ENCODE peak calls at places on chromosomes 6 and 20, in ten cellular contexts. U, T, A, K, L, B, G, O, X and E are unnamed samples.

GRCh38 chr6:138250513-138251247 is 32.4 kb upstream of the PBOV1 start:
- DNase-seq in T (peak), A (peak), B (no peak), O (peak), X (no peak), G (no peak), L (no peak), U (peak), K (peak), E (peak)

GRCh38 chr20:44418069-44418905 is 57.4 kb upstream of the TTPAL start:
- DNase-seq in T (no peak), U (no peak), A (peak), L (no peak), B (no peak), G (no peak), X (no peak), K (no peak), O (no peak), E (no peak)

GRCh38 chr20:2289475-2289874 is 6.3 kb upstream of the TGM3 start:
- DNase-seq in T (no peak), U (no peak), O (no peak), B (no peak), K (no peak), L (no peak), G (no peak), X (no peak), A (no peak), E (no peak)

GRCh38 chr6:90611996-90612690 is 25.3 kb upstream of the MAP3K7 start:
- DNase-seq in L (no peak), O (no peak), T (no peak), A (peak), G (no peak), K (no peak), U (no peak), X (no peak), B (no peak), E (no peak)

GRCh38 chr6:42211726-42212125 is 5.9 kb downstream of the MRPS10 start:
- DNase-seq in G (no peak), U (no peak), A (no peak), T (no peak), K (no peak), O (no peak), B (no peak), L (no peak), X (no peak), E (no peak)

GRCh38 chr20:52084727-52085126 is 106.9 kb downstream of the ZFP64 start:
- DNase-seq in L (no peak), K (no peak), G (no peak), B (no peak), U (no peak), X (no peak), O (no peak), T (no peak), A (no peak), E (no peak)

GRCh38 chr6:15409301-15410125 is 163.6 kb downstream of the JARID2 start:
- DNase-seq in K (no peak), X (no peak), A (no peak), G (no peak), T (no peak), O (no peak), B (no peak), U (no peak), L (no peak), E (no peak)

GRCh38 chr6:111683126-111683525 is 77.4 kb upstream of the TRAF3IP2 start:
- DNase-seq in A (no peak), B (no peak), O (no peak), L (no peak), T (peak), U (no peak), K (no peak), X (no peak), G (no peak), E (no peak)

GRCh38 chr6:6508603-6509002 is 79.9 kb upstream of the LY86 start:
- DNase-seq in A (no peak), X (no peak), T (no peak), L (no peak), B (no peak), K (no peak), U (no peak), O (no peak), G (no peak), E (no peak)

GRCh38 chr6:15763827-15764226 is 101.0 kb upstream of the DTNBP1 start:
- DNase-seq in T (peak), O (peak), G (no peak), U (no peak), L (no peak), A (no peak), X (no peak), B (no peak), K (peak), E (peak)

GRCh38 chr6:115613488-115613887 is 447.2 kb downstream of the FRK start:
- DNase-seq in O (no peak), A (peak), T (peak), G (no peak), U (no peak), B (no peak), K (peak), L (no peak), X (no peak), E (no peak)

GRCh38 chr20:25238319-25239037 is 9.4 kb upstream of the PYGB start:
- DNase-seq in O (no peak), X (no peak), G (no peak), U (no peak), B (no peak), L (no peak), A (peak), K (peak), T (peak), E (peak)

GRCh38 chr6:88512951-88513350 is 346.8 kb upstream of the CNR1 start:
- DNase-seq in X (no peak), O (no peak), L (no peak), U (no peak), K (no peak), B (no peak), G (no peak), T (no peak), A (no peak), E (peak)